ENCODE peak calls at places on chromosomes 16 and 17, in six cellular contexts. C, I, T, G, U and D are unnamed samples.

GRCh38 chr17:1865252-1866037 is 35.6 kb downstream of the RPA1 start:
- DNase-seq in I (peak), C (peak), T (no peak), G (peak), U (peak), D (peak)

GRCh38 chr17:4124994-4125393 is 17.8 kb downstream of the ZZEF1 start:
- DNase-seq in T (no peak), I (no peak), U (no peak), C (no peak), G (no peak), D (no peak)

GRCh38 chr17:63124536-63124935 is 158.5 kb downstream of the TANC2 start:
- DNase-seq in I (no peak), T (no peak), G (no peak), U (no peak), C (no peak), D (no peak)

GRCh38 chr17:16534236-16534635 is 34.8 kb downstream of the ZNF287 start:
- DNase-seq in G (no peak), I (no peak), C (peak), U (no peak), T (no peak), D (no peak)

GRCh38 chr17:28878981-28879380 is 18.6 kb downstream of the FLOT2 start:
- DNase-seq in I (peak), U (peak), C (peak), T (peak), G (no peak), D (peak)

GRCh38 chr16:27326738-27327585 is 13.2 kb downstream of the IL4R start:
- DNase-seq in I (peak), U (peak), T (peak), G (peak), C (peak), D (peak)

GRCh38 chr17:4500188-4500565 is 1.5 kb downstream of the SPNS2 start:
- DNase-seq in I (no peak), C (no peak), G (no peak), U (no peak), T (no peak), D (no peak)

GRCh38 chr17:28147026-28147425 is 104.5 kb downstream of the NLK start:
- DNase-seq in G (no peak), C (no peak), T (no peak), I (no peak), U (no peak), D (no peak)

GRCh38 chr17:79093270-79093669 is 18.6 kb downstream of the ENGASE start:
- DNase-seq in T (no peak), C (no peak), I (no peak), U (no peak), G (no peak), D (no peak)

GRCh38 chr16:79104567-79104966 is 496.0 kb downstream of the MAF start:
- DNase-seq in C (no peak), G (no peak), U (no peak), T (no peak), I (no peak), D (no peak)

DNA sequence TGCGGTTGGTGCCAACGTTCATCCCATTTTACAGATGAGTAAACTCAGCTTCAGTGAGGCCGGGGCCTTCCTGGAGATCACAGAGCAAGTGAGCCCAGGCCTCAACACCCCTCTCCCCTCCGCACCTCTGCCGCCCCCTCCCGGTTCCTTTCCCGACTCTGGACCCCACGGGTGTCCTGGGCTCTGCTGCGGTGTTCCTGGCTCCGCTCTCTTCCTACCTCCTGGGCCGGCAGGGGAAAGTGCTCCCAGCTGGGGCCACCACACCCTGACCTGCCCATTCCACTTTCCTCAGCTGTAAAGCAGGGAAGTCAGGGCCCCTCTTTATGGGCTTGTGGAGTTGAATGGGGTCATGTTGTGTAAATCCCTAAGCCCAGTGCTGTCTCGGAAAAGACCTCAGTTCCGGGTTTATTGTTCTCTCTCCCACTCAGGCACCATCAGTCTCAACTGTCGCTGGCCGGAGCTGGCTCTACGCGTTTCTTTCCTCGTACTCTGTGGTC is 21.9 kb upstream of the ACSF3 start:
- DNase-seq in G (no peak), I (no peak), T (no peak), U (no peak), C (no peak), D (no peak)
- TF ChIP-seq CTCF in G (no peak), I (no peak), T (no peak), U (no peak), C (no peak), D (no peak)

DNA sequence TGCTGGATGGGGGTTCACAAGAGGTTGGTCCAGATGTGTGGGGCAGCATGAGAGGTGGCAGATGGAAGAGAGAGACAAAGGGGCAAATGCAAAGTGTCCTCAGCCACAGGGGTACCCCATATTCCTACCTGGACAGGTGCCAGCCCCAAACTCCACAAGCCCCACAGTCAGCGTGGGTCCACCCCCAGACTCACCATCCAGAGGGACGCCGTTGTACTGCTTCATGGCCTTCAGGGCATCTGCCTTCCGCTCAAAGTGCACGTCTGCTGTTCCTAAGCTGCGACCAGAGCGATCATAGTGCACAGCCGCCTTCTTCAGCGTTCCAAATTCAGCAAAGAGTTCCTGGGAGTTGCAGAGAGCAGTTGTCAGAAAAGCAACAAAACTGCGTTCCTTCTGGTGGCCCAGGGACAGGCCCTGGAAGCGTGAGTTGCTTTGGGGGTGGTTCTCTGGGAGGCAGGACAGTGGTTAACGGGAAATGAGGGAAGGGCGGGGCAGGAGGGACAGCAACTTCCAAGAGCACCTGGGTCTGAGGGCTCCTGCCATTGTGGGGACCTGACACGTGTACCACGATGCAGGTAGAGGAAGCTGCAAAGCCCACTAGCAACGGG is 2.3 kb downstream of the ALYREF start:
- DNase-seq in I (no peak), G (no peak), C (no peak), U (no peak), T (no peak), D (no peak)
- H3K4me3 ChIP-seq in I (no peak), G (no peak), C (no peak), U (no peak), T (no peak), D (no peak)

GRCh38 chr17:71085238-71086033 is 916.1 kb downstream of the KCNJ2 start:
- DNase-seq in G (peak), C (peak), U (peak), T (peak), I (peak), D (no peak)
- TF ChIP-seq CTCF in G (no peak), C (peak), U (peak), T (no peak), I (no peak), D (no peak)

GRCh38 chr17:20009302-20010098 is at the start of gene SPECC1:
- DNase-seq in C (no peak), G (peak), U (peak), I (peak), T (peak), D (peak)

GRCh38 chr17:20012137-20012536 is 3.0 kb downstream of the SPECC1 start:
- DNase-seq in T (no peak), I (no peak), G (no peak), U (no peak), C (no peak), D (no peak)

GRCh38 chr17:20010099-20010863 is 1.1 kb downstream of the SPECC1 start:
- DNase-seq in U (peak), T (peak), G (peak), I (peak), C (peak), D (peak)

GRCh38 chr17:20009052-20009301 is 182 bp upstream of the SPECC1 start:
- DNase-seq in G (no peak), I (no peak), C (peak), U (no peak), T (no peak), D (peak)

GRCh38 chr17:20010886-20011402 is 1.8 kb downstream of the SPECC1 start:
- DNase-seq in U (no peak), G (no peak), T (no peak), C (no peak), I (no peak), D (no peak)
- H3K4me3 ChIP-seq in U (no peak), G (no peak), T (no peak), C (no peak), I (peak), D (no peak)

GRCh38 chr16:72976047-72976746 is 71.7 kb downstream of the ZFHX3 start:
- DNase-seq in G (no peak), I (no peak), C (no peak), T (no peak), U (no peak), D (peak)
- TF ChIP-seq CTCF in G (no peak), I (no peak), C (no peak), T (no peak), U (no peak), D (no peak)

GRCh38 chr16:16076400-16076901 is 127.0 kb downstream of the ABCC1 start:
- DNase-seq in I (no peak), T (no peak), G (no peak), C (no peak), U (no peak), D (no peak)

GRCh38 chr16:16071631-16072244 is 122.3 kb downstream of the ABCC1 start:
- DNase-seq in C (peak), G (peak), T (peak), I (peak), U (no peak), D (peak)

GRCh38 chr16:16075463-16076399 is 126.3 kb downstream of the ABCC1 start:
- DNase-seq in T (peak), G (no peak), U (no peak), I (peak), C (peak), D (no peak)

DNA sequence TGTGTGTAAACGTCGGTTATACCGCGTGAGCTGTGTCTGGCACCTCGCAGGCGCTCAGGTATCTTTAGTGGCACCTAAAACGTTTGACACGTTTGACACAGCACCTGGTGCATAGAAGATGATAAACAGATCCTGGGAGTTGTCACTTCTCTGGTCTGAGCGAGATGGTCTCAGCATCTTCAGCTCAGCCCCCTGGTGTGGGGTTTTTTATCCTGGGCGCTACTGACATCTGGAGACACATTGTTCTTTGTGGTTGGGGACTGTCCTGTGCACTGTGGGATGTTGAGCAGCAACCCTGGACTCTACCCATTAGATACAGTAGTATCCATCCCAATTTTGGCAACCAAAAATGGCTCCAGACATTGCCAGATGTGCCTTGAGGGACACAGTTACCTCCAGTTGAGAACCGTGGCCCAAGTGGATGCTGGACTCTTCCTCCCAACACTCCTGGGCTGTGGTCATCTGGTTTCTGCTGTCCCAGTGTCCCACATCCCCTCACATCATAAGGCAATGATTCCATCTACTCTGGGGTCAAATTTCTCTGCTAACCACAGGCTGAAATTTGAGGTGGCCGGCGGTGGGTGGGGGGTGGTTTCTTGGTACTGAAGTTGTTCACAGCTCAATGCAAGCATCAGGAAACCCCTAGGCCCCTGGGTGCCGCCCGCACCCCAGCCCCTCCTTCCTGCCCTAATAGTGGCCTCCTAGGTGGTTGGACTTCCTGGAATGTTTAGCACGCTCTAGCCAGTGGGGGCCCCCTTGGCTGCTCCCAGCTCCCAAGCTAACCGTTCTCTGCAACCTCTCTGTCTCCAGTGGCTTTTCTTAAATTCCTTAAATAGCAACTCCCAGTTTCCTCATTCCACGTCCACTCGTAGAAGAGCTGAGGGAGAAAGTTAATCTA is 124.7 kb downstream of the ABCC1 start:
- DNase-seq in G (peak), T (peak), C (peak), I (peak), U (no peak), D (peak)
- H3K4me3 ChIP-seq in G (no peak), T (no peak), C (no peak), I (no peak), U (no peak), D (no peak)

DNA sequence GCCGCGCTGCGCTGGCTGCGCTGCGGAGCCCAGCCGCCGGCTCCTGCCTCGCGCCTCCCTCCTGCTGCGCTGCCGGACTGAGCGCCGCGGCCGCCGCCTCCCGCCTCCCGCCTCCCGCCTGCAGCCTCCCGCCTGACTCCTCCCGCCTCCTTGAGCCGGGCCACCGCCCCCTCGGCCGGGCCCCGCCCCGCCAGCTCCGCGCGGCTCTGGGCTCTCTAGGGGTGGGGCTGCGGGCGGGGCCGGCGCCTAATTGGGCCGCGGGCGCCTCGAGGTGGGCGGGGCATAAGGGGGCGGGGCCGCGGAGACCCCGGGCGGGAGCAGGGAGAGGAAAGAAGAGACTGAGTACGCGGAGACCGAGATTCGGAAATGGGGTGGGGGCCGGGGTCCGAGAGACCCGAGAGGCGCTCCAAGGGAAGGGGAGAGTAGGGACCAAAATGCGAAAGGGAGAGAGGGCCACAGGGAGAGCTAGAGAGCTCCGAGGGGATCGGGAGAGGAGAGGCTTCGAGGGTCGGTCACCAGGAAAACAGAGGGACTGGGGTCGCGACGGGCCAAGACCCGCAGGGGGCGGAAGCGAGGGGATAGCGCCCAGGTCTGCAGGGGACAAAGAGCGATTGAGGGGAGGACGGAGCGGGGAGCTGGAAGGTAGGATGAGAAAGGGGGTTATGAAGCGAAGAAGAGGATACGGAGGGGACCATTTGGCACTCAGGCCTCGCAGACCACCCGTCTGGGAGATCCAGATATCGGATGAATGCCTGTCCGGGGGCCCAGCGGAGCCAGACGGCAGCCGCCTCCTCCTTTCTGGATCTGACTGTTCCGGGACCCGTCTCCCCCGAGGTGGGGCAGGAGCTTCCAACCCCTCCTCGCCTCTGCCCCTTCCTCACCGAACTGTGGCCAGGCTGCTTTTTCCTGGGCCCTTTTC is at the start of gene C1QL1:
- DNase-seq in I (peak), T (peak), U (peak), G (peak), C (peak), D (peak)
- TF ChIP-seq CTCF in I (no peak), T (no peak), U (no peak), G (no peak), C (peak), D (peak)